ENCODE peak calls at places on chromosome 3, in six cellular contexts. C is left ventricle myocardium inferior, S is body of pancreas, L is SHP77, J is NCI-H1417, U is fibroblast of pulmonary artery. G is an unnamed sample.

GRCh38 chr3:172550347-172550943 is 27.2 kb upstream of the TNFSF10 start:
- DNase-seq in C (no peak), S (no peak), L (no peak), J (no peak), U (peak), G (no peak)

GRCh38 chr3:168273917-168274316 is 178.2 kb upstream of the GOLIM4 start:
- DNase-seq in C (no peak), S (no peak), L (no peak), J (no peak), U (no peak), G (no peak)

GRCh38 chr3:37491776-37492175 is 317.4 kb upstream of the LRRFIP2 start:
- DNase-seq in C (no peak), S (no peak), L (no peak), J (no peak), U (peak), G (no peak)

GRCh38 chr3:67357610-67358458 is 296.6 kb downstream of the SUCLG2 start:
- DNase-seq in C (no peak), S (no peak), L (peak), J (peak), U (peak), G (no peak)

GRCh38 chr3:190131329-190131728 is 10.6 kb upstream of the P3H2 start:
- DNase-seq in C (no peak), S (no peak), L (no peak), J (no peak), U (peak), G (no peak)

GRCh38 chr3:102141913-102142210 is 292.5 kb downstream of the NFKBIZ start:
- DNase-seq in C (no peak), S (no peak), L (no peak), J (no peak), U (peak), G (no peak)

GRCh38 chr3:74089854-74090253 is 465.1 kb upstream of the PDZRN3 start:
- DNase-seq in C (no peak), S (no peak), L (no peak), J (peak), U (no peak), G (no peak)

GRCh38 chr3:98003306-98003969 is 31.2 kb upstream of the RIOX2 start:
- DNase-seq in C (no peak), S (no peak), L (no peak), J (no peak), U (no peak), G (no peak)

GRCh38 chr3:161644871-161645636 is 148.4 kb downstream of the OTOL1 start:
- DNase-seq in C (no peak), S (no peak), L (no peak), J (no peak), U (no peak), G (no peak)

GRCh38 chr3:65778966-65779365 is 259.8 kb downstream of the MAGI1 start:
- DNase-seq in C (no peak), S (no peak), L (no peak), J (no peak), U (no peak), G (no peak)

GRCh38 chr3:139517321-139517720 is 22.2 kb downstream of the RBP1 start:
- DNase-seq in C (no peak), S (peak), L (no peak), J (no peak), U (no peak), G (no peak)

GRCh38 chr3:15215996-15216395 is 9.9 kb downstream of the CAPN7 start:
- DNase-seq in C (no peak), S (no peak), L (no peak), J (no peak), U (peak), G (no peak)

GRCh38 chr3:16179771-16180736 is 5.6 kb downstream of the GALNT15 start:
- DNase-seq in C (no peak), S (no peak), L (no peak), J (no peak), U (peak), G (no peak)

GRCh38 chr3:13142552-13143380 is 69.5 kb upstream of the IQSEC1 start:
- DNase-seq in C (no peak), S (no peak), L (no peak), J (no peak), U (no peak), G (no peak)

GRCh38 chr3:173109143-173109542 is 31.9 kb downstream of the SPATA16 start:
- DNase-seq in C (no peak), S (no peak), L (no peak), J (no peak), U (no peak), G (no peak)

GRCh38 chr3:125375950-125376679 is 990 bp upstream of the ZNF148 start:
- DNase-seq in C (no peak), S (no peak), L (peak), J (peak), U (no peak), G (no peak)

GRCh38 chr3:38574411-38575278 is 74.8 kb downstream of the SCN5A start:
- DNase-seq in C (no peak), S (no peak), L (no peak), J (no peak), U (peak), G (no peak)

GRCh38 chr3:37945803-37946530 is 44.6 kb upstream of the VILL start:
- DNase-seq in C (no peak), S (no peak), L (no peak), J (no peak), U (peak), G (no peak)

GRCh38 chr3:152737021-152737908 is 97.7 kb upstream of the P2RY1 start:
- DNase-seq in C (no peak), S (no peak), L (no peak), J (no peak), U (peak), G (peak)

GRCh38 chr3:11555211-11555782 is 88.4 kb downstream of the VGLL4 start:
- DNase-seq in C (peak), S (no peak), L (no peak), J (no peak), U (no peak), G (no peak)

GRCh38 chr3:188362405-188362831 is 208.5 kb downstream of the LPP start:
- DNase-seq in C (no peak), S (no peak), L (peak), J (no peak), U (peak), G (no peak)

GRCh38 chr3:169701457-169701856 is 37.9 kb upstream of the MECOM start:
- DNase-seq in C (no peak), S (no peak), L (no peak), J (no peak), U (peak), G (no peak)

GRCh38 chr3:197353867-197354180 is 55.4 kb upstream of the DLG1 start:
- DNase-seq in C (no peak), S (no peak), L (no peak), J (no peak), U (peak), G (no peak)

GRCh38 chr3:57383421-57383820 is 90.9 kb upstream of the ASB14 start:
- DNase-seq in C (no peak), S (no peak), L (no peak), J (no peak), U (no peak), G (no peak)

GRCh38 chr3:11784962-11785361 is 61.7 kb downstream of the TAMM41 start:
- DNase-seq in C (no peak), S (no peak), L (no peak), J (no peak), U (no peak), G (no peak)

GRCh38 chr3:177538743-177539730 is 341.8 kb upstream of the TBL1XR1 start:
- DNase-seq in C (no peak), S (no peak), L (no peak), J (no peak), U (no peak), G (no peak)

GRCh38 chr3:64214002-64214696 is 11.1 kb downstream of the PRICKLE2 start:
- DNase-seq in C (peak), S (peak), L (no peak), J (no peak), U (peak), G (peak)

GRCh38 chr3:187616307-187616939 is 53.8 kb downstream of the SST start:
- DNase-seq in C (no peak), S (peak), L (peak), J (peak), U (peak), G (peak)

GRCh38 chr3:23493846-23494245 is 290.7 kb downstream of the UBE2E2 start:
- DNase-seq in C (no peak), S (no peak), L (no peak), J (no peak), U (no peak), G (no peak)

GRCh38 chr3:30668051-30668609 is 61.7 kb downstream of the TGFBR2 start:
- DNase-seq in C (no peak), S (no peak), L (no peak), J (no peak), U (no peak), G (no peak)

GRCh38 chr3:191141728-191142127 is 57.3 kb upstream of the OSTN start:
- DNase-seq in C (no peak), S (no peak), L (no peak), J (no peak), U (peak), G (no peak)